ENCODE peak calls at places on chromosomes 7 and 10, in six cellular contexts. O is dorsolateral prefrontal cortex, N is OCI-LY7, V is spleen, U is uterus, W is fibroblast of lung. A is an unnamed sample.

GRCh38 chr7:142516038-142516501 is 233.2 kb upstream of the PRSS1 start:
- DNase-seq in N (peak), W (peak), O (no peak), U (no peak), V (no peak), A (no peak)

GRCh38 chr10:78025685-78026364 is 3.5 kb downstream of the POLR3A start:
- DNase-seq in V (no peak), N (no peak), W (peak), O (no peak), U (no peak), A (no peak)

GRCh38 chr10:5600908-5601307 is 65.5 kb downstream of the ASB13 start:
- DNase-seq in N (no peak), V (no peak), O (no peak), U (no peak), W (no peak), A (no peak)

GRCh38 chr7:101911800-101912705 is 94.6 kb downstream of the CUX1 start:
- DNase-seq in O (no peak), W (no peak), N (no peak), U (peak), V (peak), A (peak)

GRCh38 chr10:128852902-128853301 is 614.1 kb upstream of the MGMT start:
- DNase-seq in O (no peak), N (no peak), U (no peak), W (no peak), V (no peak), A (no peak)

GRCh38 chr7:77565917-77566316 is 28.8 kb downstream of the PTPN12 start:
- DNase-seq in W (peak), O (no peak), V (no peak), U (no peak), N (no peak), A (no peak)

GRCh38 chr10:121935702-121936101 is 7.9 kb upstream of the ATE1 start:
- DNase-seq in N (no peak), V (no peak), U (no peak), O (no peak), W (no peak), A (no peak)

GRCh38 chr7:51045319-51046102 is 262.8 kb upstream of the GRB10 start:
- DNase-seq in U (no peak), O (no peak), V (no peak), N (no peak), W (peak), A (no peak)

GRCh38 chr7:130838738-130839137 is 104.7 kb upstream of the KLF14 start:
- DNase-seq in N (no peak), U (no peak), V (no peak), W (peak), O (no peak), A (no peak)

GRCh38 chr7:148503900-148504487 is 86.6 kb upstream of the C7orf33 start:
- DNase-seq in N (peak), V (no peak), W (peak), O (no peak), U (no peak), A (no peak)

GRCh38 chr7:77858278-77858677 is 59.7 kb downstream of the PHTF2 start:
- DNase-seq in O (no peak), W (no peak), N (no peak), U (no peak), V (no peak), A (no peak)

GRCh38 chr7:40810274-40810673 is 675.5 kb downstream of the SUGCT start:
- DNase-seq in U (no peak), V (no peak), W (peak), O (no peak), N (peak), A (no peak)

GRCh38 chr7:121138262-121138933 is 149.9 kb downstream of the CPED1 start:
- DNase-seq in O (no peak), V (no peak), N (peak), W (no peak), U (no peak), A (no peak)

GRCh38 chr7:22356010-22356854 is 722 bp downstream of the RAPGEF5 start:
- DNase-seq in V (peak), W (no peak), N (peak), O (no peak), U (no peak), A (no peak)

GRCh38 chr10:63376560-63377304 is 89.0 kb downstream of the JMJD1C start:
- DNase-seq in W (peak), O (no peak), U (no peak), V (no peak), N (peak), A (no peak)

GRCh38 chr10:57015595-57016303 is 654.7 kb upstream of the ZWINT start:
- DNase-seq in U (no peak), O (no peak), V (no peak), N (no peak), W (no peak), A (no peak)

GRCh38 chr7:155807805-155808550 is 4.3 kb downstream of the SHH start:
- DNase-seq in N (no peak), W (no peak), U (no peak), V (peak), O (no peak), A (peak)

GRCh38 chr10:132276706-132277105 is 31.0 kb downstream of the STK32C start:
- DNase-seq in U (no peak), N (no peak), O (no peak), W (no peak), V (peak), A (no peak)

GRCh38 chr10:102414749-102415148 is 3.8 kb downstream of the PSD start:
- DNase-seq in V (no peak), N (no peak), O (no peak), W (no peak), U (no peak), A (no peak)

GRCh38 chr10:115167716-115168115 is 74.6 kb downstream of the ATRNL1 start:
- DNase-seq in U (no peak), W (no peak), O (no peak), V (no peak), N (no peak), A (no peak)

GRCh38 chr7:63043657-63044543 is 954.7 kb upstream of the ZNF722 start:
- DNase-seq in V (no peak), U (no peak), N (no peak), O (no peak), W (no peak), A (no peak)

GRCh38 chr7:28754027-28754426 is 204.1 kb downstream of the TRIL start:
- DNase-seq in W (peak), O (peak), U (no peak), V (no peak), N (no peak), A (no peak)

GRCh38 chr10:33381897-33382578 is 47.6 kb upstream of the NRP1 start:
- DNase-seq in O (peak), N (no peak), V (no peak), U (peak), W (peak), A (no peak)

GRCh38 chr10:50392966-50393718 is 141.8 kb upstream of the ASAH2 start:
- DNase-seq in V (no peak), W (peak), U (no peak), O (no peak), N (no peak), A (no peak)

GRCh38 chr7:36135700-36136099 is 17.4 kb upstream of the EEPD1 start:
- DNase-seq in W (no peak), V (no peak), U (no peak), O (no peak), N (no peak), A (no peak)
- TF ChIP-seq CTCF in W (no peak), V (no peak), U (no peak), O (no peak), N (no peak), A (no peak)

GRCh38 chr7:128946936-128947830 is 9.5 kb downstream of the IRF5 start:
- DNase-seq in O (no peak), W (no peak), V (peak), U (no peak), N (no peak), A (no peak)
- TF ChIP-seq CTCF in O (no peak), W (no peak), V (no peak), U (no peak), N (peak), A (peak)

DNA sequence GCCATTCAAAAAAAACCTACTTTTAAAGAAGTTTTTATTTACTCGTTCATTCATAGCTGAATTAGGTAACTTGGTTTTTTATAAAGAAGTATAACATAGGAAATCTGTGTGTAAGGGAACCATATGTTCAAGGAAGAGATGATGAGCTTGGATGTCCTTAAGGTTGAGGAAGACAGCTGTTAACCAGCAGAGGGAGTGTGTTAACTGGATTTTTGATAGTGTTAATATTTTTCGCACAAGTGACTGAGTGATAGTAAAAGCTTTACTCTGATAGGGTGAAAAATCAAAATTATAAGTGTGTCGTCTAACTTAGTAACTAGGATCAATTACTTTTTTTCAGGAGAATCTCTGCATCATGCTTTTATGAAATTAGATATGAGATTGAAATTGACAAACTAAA is 134.7 kb downstream of the ARL5B start:
- DNase-seq in V (no peak), O (no peak), U (no peak), W (peak), N (no peak), A (no peak)
- TF ChIP-seq CTCF in V (no peak), O (no peak), U (no peak), W (peak), N (peak), A (no peak)

GRCh38 chr7:133190172-133190528 is 62.7 kb upstream of the EXOC4 start:
- DNase-seq in N (no peak), W (no peak), U (no peak), O (no peak), V (no peak), A (no peak)

GRCh38 chr7:133186060-133186459 is 66.8 kb upstream of the EXOC4 start:
- DNase-seq in N (no peak), U (no peak), V (no peak), W (no peak), O (no peak), A (no peak)

GRCh38 chr7:133196872-133197612 is 55.8 kb upstream of the EXOC4 start:
- DNase-seq in W (no peak), O (no peak), N (no peak), U (no peak), V (no peak), A (no peak)

GRCh38 chr7:133191787-133192186 is 61.1 kb upstream of the EXOC4 start:
- DNase-seq in O (no peak), N (no peak), U (no peak), W (no peak), V (no peak), A (no peak)
- TF ChIP-seq CTCF in O (no peak), N (no peak), U (no peak), W (no peak), V (no peak), A (no peak)

GRCh38 chr7:150420987-150421674 is 29.3 kb upstream of the GIMAP8 start:
- DNase-seq in U (peak), O (peak), V (peak), N (peak), W (peak), A (peak)
- TF ChIP-seq CTCF in U (peak), O (peak), V (peak), N (peak), W (peak), A (peak)

GRCh38 chr7:108097703-108098102 is 32.5 kb downstream of the LAMB4 start:
- DNase-seq in V (no peak), N (peak), U (no peak), O (no peak), W (no peak), A (no peak)
- TF ChIP-seq CTCF in V (no peak), N (peak), U (no peak), O (peak), W (no peak), A (peak)

DNA sequence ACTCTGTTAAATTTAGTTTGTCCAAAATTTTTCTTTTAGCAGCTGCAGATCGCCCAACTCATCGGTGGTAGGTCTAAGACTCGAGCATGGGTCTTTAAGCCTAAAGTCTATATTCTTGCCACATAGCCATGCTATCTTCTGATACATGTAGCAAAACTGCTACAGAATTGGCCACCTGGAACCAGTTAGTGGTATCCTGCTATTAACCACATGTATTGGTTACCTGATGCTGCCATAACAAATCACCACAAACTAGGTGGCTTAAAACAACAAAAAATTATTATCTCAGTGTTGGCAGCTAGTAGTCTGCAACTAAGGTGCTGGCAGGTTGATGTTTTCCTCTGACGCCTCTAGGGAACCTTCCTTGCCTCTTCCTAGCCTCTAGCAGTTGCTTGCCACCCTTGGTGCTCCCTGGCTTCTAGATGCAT is 96.7 kb upstream of the PIK3CG start:
- DNase-seq in U (no peak), V (no peak), O (no peak), N (peak), W (peak), A (no peak)
- TF ChIP-seq CTCF in U (no peak), V (no peak), O (no peak), N (no peak), W (no peak), A (no peak)

DNA sequence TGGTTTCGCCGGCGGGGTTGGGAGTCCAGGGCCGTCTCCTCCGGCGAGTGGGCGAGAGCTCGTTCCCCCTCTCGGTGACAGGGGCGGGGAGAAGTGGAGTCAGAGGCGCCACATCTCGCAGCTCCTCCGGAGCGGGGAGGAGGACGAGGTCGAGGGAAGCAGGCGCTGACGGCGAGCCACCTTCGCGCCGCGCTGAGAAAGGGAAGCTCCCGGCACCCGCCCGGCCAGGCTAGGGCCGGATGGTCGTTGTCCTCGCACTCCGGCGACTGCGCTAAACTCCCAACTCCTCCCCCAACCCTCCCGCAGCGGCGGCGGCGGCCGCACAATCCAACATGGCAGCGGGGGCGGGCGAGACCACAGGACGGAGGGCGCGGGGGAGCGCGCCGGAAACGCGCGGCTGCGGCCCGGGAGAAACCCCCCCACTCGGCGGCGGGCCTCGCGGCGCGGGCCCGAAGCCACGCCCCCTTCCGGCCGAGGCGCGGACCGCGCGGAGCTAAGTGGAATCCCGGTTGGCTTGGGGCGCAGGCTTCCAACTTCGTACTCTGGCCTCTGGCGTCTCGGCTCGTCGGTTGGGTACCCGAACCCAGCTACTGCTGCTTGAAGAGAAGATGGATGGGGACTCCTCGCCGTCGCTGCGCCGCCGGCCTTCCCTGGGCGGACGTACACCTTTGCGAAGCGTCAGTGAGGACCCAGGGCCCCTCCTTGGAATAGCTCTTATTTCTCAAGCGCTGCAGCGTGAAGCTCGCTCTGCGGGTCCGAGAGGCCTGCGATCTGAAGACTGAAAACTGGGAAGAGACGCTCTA is at the start of gene WASL:
- DNase-seq in N (peak), V (peak), U (peak), O (peak), W (peak), A (peak)
- TF ChIP-seq CTCF in N (no peak), V (no peak), U (no peak), O (peak), W (no peak), A (no peak)

GRCh38 chr10:103854687-103855423 is 521 bp downstream of the SH3PXD2A start:
- DNase-seq in W (peak), N (no peak), O (no peak), V (peak), U (peak), A (no peak)
- TF ChIP-seq CTCF in W (peak), N (no peak), O (no peak), V (no peak), U (no peak), A (no peak)

GRCh38 chr10:99432047-99432446 is 1.6 kb upstream of the GOT1 start:
- DNase-seq in N (no peak), O (no peak), U (no peak), W (no peak), V (no peak), A (no peak)

GRCh38 chr10:99435986-99436633 is 5.7 kb upstream of the GOT1 start:
- DNase-seq in N (peak), W (peak), V (no peak), O (no peak), U (no peak), A (no peak)

GRCh38 chr10:99432881-99433280 is 2.5 kb upstream of the GOT1 start:
- DNase-seq in U (no peak), O (no peak), N (no peak), W (no peak), V (no peak), A (no peak)

GRCh38 chr10:99431190-99431549 is 746 bp upstream of the GOT1 start:
- DNase-seq in W (peak), V (peak), N (peak), U (peak), O (peak), A (peak)

DNA sequence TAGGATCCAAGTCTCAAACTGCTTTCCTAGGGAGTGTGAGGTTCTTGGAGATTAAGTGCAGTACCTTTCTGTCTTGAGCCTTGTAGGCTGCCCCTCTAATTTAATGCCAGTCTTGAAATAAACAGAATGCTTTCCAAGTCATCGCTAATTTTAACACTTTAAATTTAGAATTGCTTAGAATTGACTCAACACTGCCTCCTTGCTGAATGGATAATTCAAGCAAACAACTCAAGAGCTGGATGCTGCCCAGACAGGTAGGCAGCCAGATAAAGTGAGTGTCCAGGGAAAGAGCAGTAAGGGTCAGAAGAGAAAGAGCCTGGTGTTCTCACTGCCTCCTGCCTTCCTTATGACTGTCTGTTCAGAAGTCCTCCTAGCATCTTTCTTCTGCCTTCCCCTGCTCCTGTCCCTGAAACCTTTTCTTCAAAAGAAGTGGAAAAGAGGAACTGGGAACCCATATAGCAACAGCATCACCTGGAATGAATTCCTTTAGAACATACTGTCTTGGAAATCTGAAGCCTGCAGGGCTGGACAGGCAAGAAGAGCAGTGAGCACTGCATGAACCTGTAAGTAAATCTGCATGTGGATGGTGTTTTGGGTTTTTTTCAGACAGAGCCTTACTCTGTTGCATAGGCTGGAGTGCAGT is 3.1 kb upstream of the GOT1 start:
- DNase-seq in O (no peak), N (no peak), U (no peak), V (no peak), W (no peak), A (no peak)
- TF ChIP-seq CTCF in O (peak), N (peak), U (no peak), V (no peak), W (no peak), A (no peak)